ENCODE peak calls at places on chromosomes 7 and 10, in four cellular contexts. T is endothelial cell of umbilical vein, P is activated T-cell treated with anti-CD3 and anti-CD28 coated beads for 1 hour, B is T-helper 1 cell. H is an unnamed sample.

GRCh38 chr10:84140036-84140379 is 699 bp downstream of the GHITM start:
- DNase-seq in T (no peak), P (no peak), B (no peak), H (peak; percentile 60)

GRCh38 chr7:112184455-112184854 is 21.7 kb downstream of the DOCK4 start:
- DNase-seq in T (no peak), P (no peak), B (no peak), H (no peak)

GRCh38 chr7:37176079-37176478 is 272.6 kb downstream of the ELMO1 start:
- DNase-seq in T (no peak), P (no peak), B (no peak), H (no peak)

GRCh38 chr10:87546221-87546620 is 41.5 kb downstream of the MINPP1 start:
- DNase-seq in T (no peak), P (no peak), B (no peak), H (no peak)

GRCh38 chr7:36001546-36001945 is 151.5 kb upstream of the EEPD1 start:
- DNase-seq in T (no peak), P (no peak), B (no peak), H (no peak)

GRCh38 chr10:56096226-56096517 is 264.9 kb downstream of the ZWINT start:
- DNase-seq in T (no peak), P (no peak), B (no peak), H (no peak)

GRCh38 chr7:30682131-30683083 is at the start of gene CRHR2:
- DNase-seq in T (peak; percentile 4), P (peak; percentile 11), B (peak; percentile 21), H (no peak)

GRCh38 chr10:72846225-72846624 is 47.3 kb upstream of the OIT3 start:
- DNase-seq in T (peak; percentile 32), P (no peak), B (no peak), H (no peak)

GRCh38 chr10:69634759-69635425 is 4.8 kb downstream of the FAM241B start:
- DNase-seq in T (no peak), P (no peak), B (no peak), H (no peak)

GRCh38 chr10:71741029-71741428 is 21.5 kb upstream of the C10orf105 start:
- DNase-seq in T (no peak), P (no peak), B (no peak), H (no peak)

GRCh38 chr7:47576031-47576908 is 5.6 kb downstream of the TNS3 start:
- DNase-seq in T (no peak), P (no peak), B (no peak), H (no peak)

GRCh38 chr10:113626809-113627370 is 37.0 kb downstream of the NRAP start:
- DNase-seq in T (no peak), P (no peak), B (no peak), H (no peak)

GRCh38 chr10:96705134-96705533 is 15.2 kb downstream of the PIK3AP1 start:
- DNase-seq in T (no peak), P (no peak), B (no peak), H (no peak)